ENCODE peak calls at places on chromosomes 7 and 10, in four cellular contexts. X is CD8-positive, alpha-beta T cell; T is mucosa of descending colon; U is astrocyte. P is an unnamed sample.

GRCh38 chr10:63578501-63578900 is 57.3 kb downstream of the REEP3 start:
- DNase-seq in X (no peak), T (no peak), U (no peak), P (no peak)

GRCh38 chr7:39580150-39580874 is 14.1 kb downstream of the YAE1 start:
- DNase-seq in X (peak), T (peak), U (peak), P (peak)

GRCh38 chr10:106424076-106424475 is 740.4 kb downstream of the SORCS1 start:
- DNase-seq in X (no peak), T (no peak), U (peak), P (no peak)

GRCh38 chr7:75688200-75689136 is 50.3 kb downstream of the HIP1 start:
- DNase-seq in X (no peak), T (no peak), U (no peak), P (peak)

GRCh38 chr7:54390565-54390964 is 151.6 kb upstream of the VSTM2A start:
- DNase-seq in X (no peak), T (no peak), U (no peak), P (no peak)

GRCh38 chr10:98467506-98468318 is 21.0 kb upstream of the HPS1 start:
- DNase-seq in X (peak), T (peak), U (peak), P (peak)

GRCh38 chr7:31478744-31479143 is 35.1 kb upstream of the ITPRID1 start:
- DNase-seq in X (no peak), T (no peak), U (no peak), P (no peak)

GRCh38 chr7:92567460-92567859 is 22.7 kb downstream of the FAM133B start:
- DNase-seq in X (no peak), T (no peak), U (no peak), P (no peak)

GRCh38 chr7:2792856-2793487 is 51.1 kb downstream of the GNA12 start:
- DNase-seq in X (no peak), T (no peak), U (no peak), P (no peak)

GRCh38 chr10:12535656-12536055 is 186.3 kb downstream of the CAMK1D start:
- DNase-seq in X (no peak), T (no peak), U (peak), P (no peak)

GRCh38 chr10:8405551-8405950 is 351.1 kb downstream of the GATA3 start:
- DNase-seq in X (no peak), T (no peak), U (no peak), P (no peak)

GRCh38 chr10:90450797-90451196 is 407.0 kb downstream of the HTR7 start:
- DNase-seq in X (no peak), T (no peak), U (no peak), P (no peak)

GRCh38 chr10:13018171-13018570 is 16.7 kb upstream of the CCDC3 start:
- DNase-seq in X (no peak), T (no peak), U (peak), P (no peak)

GRCh38 chr10:16965740-16966447 is 148.7 kb upstream of the RSU1 start:
- DNase-seq in X (no peak), T (no peak), U (peak), P (peak)

GRCh38 chr10:4595920-4596319 is 230.1 kb upstream of the AKR1E2 start:
- DNase-seq in X (no peak), T (no peak), U (no peak), P (no peak)

GRCh38 chr7:135001390-135002165 is 15.3 kb downstream of the AGBL3 start:
- DNase-seq in X (no peak), T (no peak), U (no peak), P (no peak)

DNA sequence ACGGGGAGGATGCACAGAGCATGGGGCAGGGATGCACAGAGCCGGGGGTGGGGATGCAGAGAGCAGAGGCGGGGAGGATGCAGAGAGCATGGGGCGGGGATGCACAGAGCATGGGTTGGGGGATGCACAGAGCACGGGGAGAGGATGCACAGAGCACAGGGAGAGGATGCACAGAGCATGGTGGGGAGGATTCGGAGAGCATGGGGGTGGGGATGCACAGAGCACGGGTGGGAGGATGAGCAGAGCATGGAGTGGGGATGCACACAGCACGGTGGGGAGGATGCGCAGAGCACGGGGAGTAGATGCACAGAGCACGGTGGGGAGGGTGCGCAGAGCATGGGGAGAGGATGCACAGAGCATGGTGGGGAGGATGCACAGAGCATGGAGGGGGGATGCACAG is 229.7 kb downstream of the ADAM12 start:
- DNase-seq in X (no peak), T (no peak), U (no peak), P (no peak)
- H3K4me3 ChIP-seq in X (no peak), T (no peak), U (no peak), P (no peak)

GRCh38 chr7:64877714-64878610 is 25.1 kb upstream of the ZNF273 start:
- DNase-seq in X (no peak), T (no peak), U (no peak), P (no peak)
- H3K4me3 ChIP-seq in X (peak), T (no peak), U (peak), P (peak)

GRCh38 chr10:21493841-21494220 is 31.7 kb downstream of the SKIDA1 start:
- DNase-seq in X (no peak), T (no peak), U (no peak), P (no peak)
- H3K4me3 ChIP-seq in X (peak), T (no peak), U (no peak), P (peak)

GRCh38 chr10:60139798-60140566 is 233.6 kb upstream of the CCDC6 start:
- DNase-seq in X (no peak), T (no peak), U (peak), P (no peak)

GRCh38 chr10:60139290-60139689 is 232.9 kb upstream of the CCDC6 start:
- DNase-seq in X (no peak), T (no peak), U (no peak), P (no peak)

GRCh38 chr10:60138842-60139241 is 232.5 kb upstream of the CCDC6 start:
- DNase-seq in X (no peak), T (no peak), U (no peak), P (no peak)

GRCh38 chr10:60137292-60137992 is 231.1 kb upstream of the CCDC6 start:
- DNase-seq in X (no peak), T (no peak), U (no peak), P (no peak)

GRCh38 chr10:60138026-60138425 is 231.7 kb upstream of the CCDC6 start:
- DNase-seq in X (no peak), T (no peak), U (no peak), P (no peak)
- H3K4me3 ChIP-seq in X (no peak), T (no peak), U (no peak), P (no peak)

P was measured in ascending aorta.